ENCODE peak calls at places on chromosome 5, in six cellular contexts. F is HCT116, M is body of pancreas, W is endothelial cell of umbilical vein, Q is H1, H is ovary. S is an unnamed sample.

GRCh38 chr5:151006704-151007334 is 13.6 kb upstream of the GPX3 start:
- DNase-seq in F (no peak), M (no peak), W (no peak), Q (no peak), H (peak), S (no peak)

GRCh38 chr5:60521379-60522298 is 178.3 kb downstream of the DEPDC1B start:
- DNase-seq in F (no peak), M (no peak), W (no peak), Q (no peak), H (no peak), S (no peak)

GRCh38 chr5:9057406-9058000 is 488.4 kb downstream of the SEMA5A start:
- DNase-seq in F (no peak), M (no peak), W (no peak), Q (no peak), H (no peak), S (no peak)

GRCh38 chr5:135239461-135240282 is 159.4 kb downstream of the MACROH2A1 start:
- DNase-seq in F (no peak), M (no peak), W (no peak), Q (no peak), H (no peak), S (no peak)

GRCh38 chr5:54415147-54415546 is 40.4 kb upstream of the HSPB3 start:
- DNase-seq in F (no peak), M (no peak), W (no peak), Q (no peak), H (no peak), S (no peak)

GRCh38 chr5:115450741-115451140 is 93.8 kb downstream of the FEM1C start:
- DNase-seq in F (no peak), M (no peak), W (no peak), Q (no peak), H (no peak), S (no peak)

GRCh38 chr5:135173662-135174290 is 139.7 kb upstream of the PITX1 start:
- DNase-seq in F (no peak), M (no peak), W (no peak), Q (no peak), H (no peak), S (no peak)

GRCh38 chr5:173984218-173984617 is 4.8 kb upstream of the C5orf47 start:
- DNase-seq in F (peak), M (peak), W (peak), Q (no peak), H (no peak), S (no peak)

GRCh38 chr5:76457685-76458491 is 54.8 kb downstream of the IQGAP2 start:
- DNase-seq in F (no peak), M (peak), W (no peak), Q (no peak), H (no peak), S (no peak)

GRCh38 chr5:123719004-123719403 is 207.0 kb downstream of the CSNK1G3 start:
- DNase-seq in F (no peak), M (no peak), W (peak), Q (no peak), H (no peak), S (no peak)

GRCh38 chr5:150014456-150014855 is 13.9 kb downstream of the HMGXB3 start:
- DNase-seq in F (no peak), M (no peak), W (no peak), Q (no peak), H (no peak), S (no peak)

GRCh38 chr5:40871177-40871576 is 30.0 kb downstream of the CARD6 start:
- DNase-seq in F (no peak), M (no peak), W (no peak), Q (no peak), H (no peak), S (no peak)

GRCh38 chr5:58925627-58926545 is 343.0 kb downstream of the RAB3C start:
- DNase-seq in F (no peak), M (no peak), W (no peak), Q (no peak), H (no peak), S (no peak)

GRCh38 chr5:115583474-115583873 is 18.8 kb downstream of the TICAM2 start:
- DNase-seq in F (no peak), M (peak), W (peak), Q (no peak), H (no peak), S (no peak)

GRCh38 chr5:58871648-58872242 is 288.9 kb downstream of the RAB3C start:
- DNase-seq in F (peak), M (peak), W (peak), Q (no peak), H (no peak), S (no peak)

GRCh38 chr5:112649882-112650281 is 87.8 kb upstream of the APC start:
- DNase-seq in F (no peak), M (peak), W (no peak), Q (no peak), H (no peak), S (no peak)

GRCh38 chr5:62139741-62140140 is 166.3 kb upstream of the KIF2A start:
- DNase-seq in F (no peak), M (no peak), W (no peak), Q (no peak), H (no peak), S (no peak)

GRCh38 chr5:171310816-171311697 is 2.0 kb downstream of the TLX3 start:
- DNase-seq in F (no peak), M (no peak), W (peak), Q (no peak), H (no peak), S (no peak)

GRCh38 chr5:113984928-113985327 is 376.9 kb upstream of the KCNN2 start:
- DNase-seq in F (no peak), M (peak), W (no peak), Q (no peak), H (no peak), S (no peak)

GRCh38 chr5:158802941-158803341 is 296.8 kb downstream of the EBF1 start:
- DNase-seq in F (no peak), M (no peak), W (no peak), Q (no peak), H (no peak), S (no peak)

GRCh38 chr5:3875144-3875543 is 279.5 kb downstream of the IRX1 start:
- DNase-seq in F (no peak), M (no peak), W (no peak), Q (no peak), H (no peak), S (no peak)

GRCh38 chr5:151183451-151184245 is 26.1 kb upstream of the ANXA6 start:
- DNase-seq in F (no peak), M (no peak), W (peak), Q (no peak), H (no peak), S (no peak)

GRCh38 chr5:41068169-41068568 is 3.0 kb downstream of the MROH2B start:
- DNase-seq in F (no peak), M (no peak), W (no peak), Q (no peak), H (no peak), S (no peak)

GRCh38 chr5:108749130-108749861 is 1.6 kb downstream of the FER start:
- DNase-seq in F (no peak), M (no peak), W (peak), Q (no peak), H (no peak), S (no peak)

GRCh38 chr5:37703841-37704241 is 136.0 kb downstream of the GDNF start:
- DNase-seq in F (no peak), M (no peak), W (peak), Q (no peak), H (no peak), S (no peak)

GRCh38 chr5:9596833-9597232 is 33.3 kb downstream of the TAS2R1 start:
- DNase-seq in F (no peak), M (peak), W (no peak), Q (no peak), H (no peak), S (no peak)

GRCh38 chr5:14552017-14552416 is 29.6 kb upstream of the OTULINL start:
- DNase-seq in F (no peak), M (no peak), W (no peak), Q (no peak), H (no peak), S (no peak)

GRCh38 chr5:4627887-4628286 is 512.2 kb upstream of the ADAMTS16 start:
- DNase-seq in F (no peak), M (no peak), W (no peak), Q (no peak), H (no peak), S (no peak)

GRCh38 chr5:99019812-99020697 is 91.2 kb upstream of the CHD1 start:
- DNase-seq in F (peak), M (no peak), W (peak), Q (no peak), H (no peak), S (no peak)

GRCh38 chr5:26492835-26493459 is 545.4 kb downstream of the CDH9 start:
- DNase-seq in F (no peak), M (no peak), W (no peak), Q (no peak), H (no peak), S (no peak)

GRCh38 chr5:125484272-125485002 is 738.0 kb upstream of the ZNF608 start:
- DNase-seq in F (peak), M (peak), W (peak), Q (no peak), H (peak), S (no peak)

GRCh38 chr5:157651623-157652376 is 438 bp downstream of the SOX30 start:
- DNase-seq in F (no peak), M (peak), W (peak), Q (peak), H (peak), S (peak)

GRCh38 chr5:91937121-91937520 is 554.0 kb upstream of the ARRDC3 start:
- DNase-seq in F (no peak), M (no peak), W (no peak), Q (no peak), H (no peak), S (no peak)

GRCh38 chr5:172093965-172094364 is 87.5 kb upstream of the FBXW11 start:
- DNase-seq in F (no peak), M (no peak), W (no peak), Q (no peak), H (no peak), S (no peak)

GRCh38 chr5:179355976-179356968 is 11.0 kb upstream of the ADAMTS2 start:
- DNase-seq in F (no peak), M (no peak), W (no peak), Q (no peak), H (no peak), S (no peak)

GRCh38 chr5:54904425-54904824 is 81.0 kb downstream of the ESM1 start:
- DNase-seq in F (no peak), M (no peak), W (peak), Q (no peak), H (no peak), S (no peak)

GRCh38 chr5:77569409-77569808 is 69.1 kb downstream of the OTP start:
- DNase-seq in F (no peak), M (no peak), W (no peak), Q (no peak), H (no peak), S (no peak)

DNA sequence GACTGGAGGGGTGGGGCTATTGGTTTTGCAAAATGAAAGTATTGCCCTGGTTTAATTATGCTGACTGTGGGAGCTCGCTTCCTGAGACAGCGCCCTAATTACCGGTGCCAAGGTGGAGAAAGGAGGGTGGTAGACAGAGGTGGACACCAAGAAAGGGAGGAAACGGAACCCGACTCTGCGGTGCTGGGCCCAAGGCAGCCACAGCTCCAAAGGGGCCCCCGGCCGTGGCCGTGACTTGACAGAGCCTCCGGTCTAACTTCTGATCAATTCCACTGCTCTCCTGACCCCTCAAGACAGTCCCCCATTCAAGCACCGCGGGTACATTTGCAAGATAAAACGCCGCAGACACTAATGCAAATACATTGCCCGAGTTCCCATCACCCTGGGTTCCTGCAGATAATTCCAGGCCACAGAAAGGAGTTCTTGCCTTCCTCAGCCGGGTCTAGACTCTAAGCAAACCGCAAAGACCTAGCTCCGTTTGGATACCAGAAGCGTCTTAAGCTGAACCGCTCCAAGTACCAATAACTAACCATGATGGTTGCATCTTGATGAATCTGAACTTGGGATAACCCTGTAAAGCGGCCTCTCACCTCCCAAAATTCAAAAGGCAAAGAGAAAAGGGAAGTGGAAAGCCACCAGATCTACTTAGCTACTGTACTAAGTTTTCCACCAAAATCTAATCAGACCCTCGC is 211.0 kb downstream of the MEF2C start:
- DNase-seq in F (no peak), M (no peak), W (no peak), Q (no peak), H (no peak), S (no peak)
- H3K4me3 ChIP-seq in F (no peak), M (no peak), W (no peak), Q (peak), H (no peak), S (no peak)

GRCh38 chr5:147813696-147814095 is 17.8 kb downstream of the SPINK1 start:
- DNase-seq in F (no peak), M (no peak), W (no peak), Q (no peak), H (no peak), S (no peak)
- H3K27ac ChIP-seq in F (no peak), M (no peak), W (no peak), Q (no peak), H (no peak), S (no peak)

DNA sequence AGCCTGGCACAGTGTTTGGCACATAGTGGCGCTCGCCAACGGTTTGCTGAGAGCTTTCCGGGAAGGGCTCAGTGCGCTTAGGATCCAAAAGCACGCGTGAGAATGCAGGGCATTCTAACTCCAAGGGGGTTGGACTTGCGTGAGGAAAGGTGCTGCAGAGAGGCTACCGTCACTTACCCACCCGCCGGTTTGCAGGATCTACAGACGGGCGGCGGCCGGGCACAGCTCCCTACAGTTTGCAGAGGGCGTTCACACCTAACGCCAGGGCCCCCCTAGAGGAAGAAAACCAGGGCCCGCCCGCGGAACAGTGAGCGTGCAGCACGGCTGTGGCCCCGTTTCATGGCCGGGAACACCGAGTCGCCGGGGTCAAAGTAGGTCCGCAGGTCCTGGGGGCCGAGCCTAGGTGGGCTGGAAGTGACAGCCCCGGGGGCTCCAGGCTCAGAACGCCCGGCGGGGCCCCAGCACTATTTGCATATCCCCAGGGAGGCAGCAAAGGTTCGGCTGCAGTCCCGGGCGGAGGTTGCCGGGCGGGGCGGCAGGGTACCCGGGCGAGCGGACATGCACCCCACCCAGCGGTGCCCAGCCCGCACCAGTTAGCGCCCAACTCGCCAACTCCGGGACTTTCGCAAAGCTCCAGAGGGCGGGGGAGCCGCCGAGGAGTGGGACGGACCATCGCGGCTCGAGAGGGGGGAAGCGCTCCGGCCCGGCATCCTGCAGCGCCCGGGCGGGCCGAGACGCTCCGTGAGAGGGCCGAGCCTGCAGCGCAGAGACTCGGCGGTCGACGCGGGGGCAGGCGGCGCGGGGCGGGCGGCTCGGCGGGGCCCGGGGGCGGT is 498 bp upstream of the GALNT10 start:
- DNase-seq in F (peak), M (peak), W (peak), Q (no peak), H (peak), S (peak)
- H3K4me3 ChIP-seq in F (peak), M (peak), W (peak), Q (peak), H (peak), S (peak)

DNA sequence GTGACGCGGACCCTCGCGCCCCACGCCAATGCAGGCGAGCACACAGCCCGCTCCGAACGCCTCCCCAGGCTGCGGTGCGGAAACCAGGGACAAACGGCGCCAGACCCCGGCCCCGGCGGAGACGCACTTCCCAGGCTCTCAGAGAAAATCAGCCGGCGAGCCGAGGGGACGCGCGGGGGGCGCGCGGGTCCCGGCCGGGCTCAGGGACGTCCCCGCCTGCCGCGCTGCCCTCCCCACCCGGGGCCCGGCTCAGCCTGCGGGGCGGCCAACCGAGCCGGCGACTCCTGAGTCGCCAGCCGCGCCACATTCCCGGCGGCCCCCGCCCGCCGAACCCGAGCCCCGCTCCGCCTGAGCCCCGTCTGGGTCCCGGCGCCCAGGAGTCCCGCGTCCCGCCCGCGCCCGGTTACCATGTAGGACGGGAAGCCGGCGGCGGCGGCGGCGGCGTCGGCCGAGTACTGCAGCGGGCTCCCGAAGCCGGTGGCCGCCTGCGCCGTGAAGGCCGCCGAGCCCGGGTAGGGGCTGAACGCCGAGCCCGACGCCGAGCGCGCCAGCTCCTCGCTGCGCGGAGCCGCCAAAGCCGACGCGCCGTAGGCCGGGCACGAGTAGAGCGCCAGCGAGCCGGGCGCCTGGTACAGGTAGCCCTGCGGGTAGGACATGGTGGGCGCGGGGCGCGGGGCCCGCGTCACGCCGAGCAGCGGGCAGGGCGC is 566 bp downstream of the IRX2 start:
- DNase-seq in F (no peak), M (no peak), W (no peak), Q (no peak), H (no peak), S (no peak)
- H3K27ac ChIP-seq in F (no peak), M (no peak), W (no peak), Q (peak), H (no peak), S (no peak)

GRCh38 chr5:36606437-36607113 is at the start of gene SLC1A3:
- DNase-seq in F (peak), M (peak), W (peak), Q (no peak), H (peak), S (no peak)
- H3K4me3 ChIP-seq in F (peak), M (peak), W (peak), Q (peak), H (peak), S (no peak)